ENCODE peak calls at places on chromosomes 13 and 19, in four cellular contexts. K is T-helper 1 cell; N is fibroblast of villous mesenchyme; L is stimulated activated CD8-positive, alpha-beta memory T cell treated with anti-CD3 and anti-CD28 coated beads, Interleukin-4, amount 100 ng/mL, for 1 hour. Y is an unnamed sample.

GRCh38 chr19:2201473-2202148 is 34.5 kb downstream of the PLEKHJ1 start:
- DNase-seq in L (no peak), N (no peak), K (no peak), Y (no peak)

GRCh38 chr13:22278336-22278929 is 607.6 kb downstream of the FGF9 start:
- DNase-seq in N (peak), K (peak), L (peak), Y (peak)

GRCh38 chr19:4016903-4017638 is 9.5 kb downstream of the PIAS4 start:
- DNase-seq in L (no peak), K (no peak), N (no peak), Y (no peak)

GRCh38 chr13:20350380-20350763 is 118.3 kb upstream of the GJB6 start:
- DNase-seq in K (no peak), N (no peak), L (no peak), Y (no peak)

GRCh38 chr13:39612023-39612637 is 9.1 kb upstream of the LHFPL6 start:
- DNase-seq in K (peak), L (peak), N (peak), Y (peak)

GRCh38 chr19:16327911-16328823 is 3.5 kb downstream of the KLF2 start:
- DNase-seq in K (peak), N (peak), L (no peak), Y (peak)

GRCh38 chr19:5369304-5369703 is 28.7 kb upstream of the PTPRS start:
- DNase-seq in N (no peak), L (no peak), K (no peak), Y (no peak)

GRCh38 chr13:100146534-100146933 is 57.6 kb downstream of the PCCA start:
- DNase-seq in K (no peak), L (no peak), N (no peak), Y (no peak)

GRCh38 chr13:34435338-34435737 is 506.7 kb upstream of the NBEA start:
- DNase-seq in K (no peak), N (peak), L (no peak), Y (no peak)

GRCh38 chr13:97223711-97224461 is 1.8 kb downstream of the MBNL2 start:
- DNase-seq in L (no peak), K (no peak), N (peak), Y (peak)

GRCh38 chr19:38988632-38989031 is 13.1 kb upstream of the FBXO17 start:
- DNase-seq in K (no peak), L (no peak), N (no peak), Y (no peak)

GRCh38 chr13:49336655-49337054 is 88.9 kb downstream of the CDADC1 start:
- DNase-seq in K (no peak), N (no peak), L (no peak), Y (no peak)